ENCODE peak calls at places on chromosomes 7 and 10, in eight cellular contexts. One of them, this sample, is unnamed.

GRCh38 chr7:15755061-15755460 is 68.6 kb upstream of the MEOX2 start:
- DNase-seq in NCI-H460: no peak
- DNase-seq in naive thymus-derived CD8-positive, alpha-beta T cell: no peak
- DNase-seq in hepatocyte: no peak
- DNase-seq in aorta: no peak
- DNase-seq in HFFc6: peak
- DNase-seq in fibroblast of mammary gland: peak
- DNase-seq in CD8-positive, alpha-beta memory T cell: no peak
- DNase-seq in this sample: peak

GRCh38 chr10:78267598-78267997 is 233.9 kb downstream of the RPS24 start:
- DNase-seq in aorta: no peak
- DNase-seq in hepatocyte: peak
- DNase-seq in NCI-H460: no peak
- DNase-seq in CD8-positive, alpha-beta memory T cell: no peak
- DNase-seq in naive thymus-derived CD8-positive, alpha-beta T cell: no peak
- DNase-seq in fibroblast of mammary gland: peak
- DNase-seq in HFFc6: peak
- DNase-seq in this sample: no peak

GRCh38 chr7:471191-471865 is 48.3 kb downstream of the PDGFA start:
- DNase-seq in CD8-positive, alpha-beta memory T cell: no peak
- DNase-seq in naive thymus-derived CD8-positive, alpha-beta T cell: no peak
- DNase-seq in aorta: no peak
- DNase-seq in NCI-H460: no peak
- DNase-seq in HFFc6: no peak
- DNase-seq in hepatocyte: no peak
- DNase-seq in fibroblast of mammary gland: no peak
- DNase-seq in this sample: no peak

GRCh38 chr7:135774284-135774683 is 25.7 kb upstream of the FAM180A start:
- DNase-seq in HFFc6: peak
- DNase-seq in naive thymus-derived CD8-positive, alpha-beta T cell: no peak
- DNase-seq in fibroblast of mammary gland: no peak
- DNase-seq in hepatocyte: peak
- DNase-seq in NCI-H460: peak
- DNase-seq in CD8-positive, alpha-beta memory T cell: no peak
- DNase-seq in aorta: no peak
- DNase-seq in this sample: peak

GRCh38 chr10:62306663-62307062 is 38.0 kb upstream of the RTKN2 start:
- DNase-seq in NCI-H460: no peak
- DNase-seq in aorta: no peak
- DNase-seq in fibroblast of mammary gland: no peak
- DNase-seq in hepatocyte: no peak
- DNase-seq in naive thymus-derived CD8-positive, alpha-beta T cell: peak
- DNase-seq in HFFc6: no peak
- DNase-seq in CD8-positive, alpha-beta memory T cell: no peak
- DNase-seq in this sample: no peak

GRCh38 chr7:130278892-130279690 is 12.4 kb downstream of the CPA2 start:
- DNase-seq in CD8-positive, alpha-beta memory T cell: no peak
- DNase-seq in HFFc6: peak
- DNase-seq in fibroblast of mammary gland: peak
- DNase-seq in hepatocyte: no peak
- DNase-seq in NCI-H460: no peak
- DNase-seq in naive thymus-derived CD8-positive, alpha-beta T cell: no peak
- DNase-seq in aorta: no peak
- DNase-seq in this sample: peak

GRCh38 chr10:50508315-50509051 is 115.3 kb downstream of the SGMS1 start:
- DNase-seq in aorta: no peak
- DNase-seq in hepatocyte: peak
- DNase-seq in CD8-positive, alpha-beta memory T cell: peak
- DNase-seq in NCI-H460: no peak
- DNase-seq in HFFc6: no peak
- DNase-seq in fibroblast of mammary gland: no peak
- DNase-seq in naive thymus-derived CD8-positive, alpha-beta T cell: peak
- DNase-seq in this sample: no peak

GRCh38 chr7:113996405-113996804 is 77.6 kb upstream of the PPP1R3A start:
- DNase-seq in CD8-positive, alpha-beta memory T cell: no peak
- DNase-seq in aorta: no peak
- DNase-seq in naive thymus-derived CD8-positive, alpha-beta T cell: no peak
- DNase-seq in hepatocyte: no peak
- DNase-seq in NCI-H460: no peak
- DNase-seq in HFFc6: no peak
- DNase-seq in fibroblast of mammary gland: peak
- DNase-seq in this sample: peak

GRCh38 chr10:31083765-31084184 is 52.1 kb upstream of the ZNF438 start:
- DNase-seq in fibroblast of mammary gland: peak
- DNase-seq in aorta: no peak
- DNase-seq in naive thymus-derived CD8-positive, alpha-beta T cell: peak
- DNase-seq in HFFc6: peak
- DNase-seq in hepatocyte: peak
- DNase-seq in NCI-H460: peak
- DNase-seq in CD8-positive, alpha-beta memory T cell: peak
- DNase-seq in this sample: peak

GRCh38 chr7:157522189-157522588 is 185.4 kb downstream of the DNAJB6 start:
- DNase-seq in hepatocyte: no peak
- DNase-seq in CD8-positive, alpha-beta memory T cell: no peak
- DNase-seq in aorta: peak
- DNase-seq in naive thymus-derived CD8-positive, alpha-beta T cell: no peak
- DNase-seq in NCI-H460: no peak
- DNase-seq in fibroblast of mammary gland: no peak
- DNase-seq in HFFc6: no peak
- DNase-seq in this sample: no peak

GRCh38 chr10:29130190-29130673 is 158.6 kb upstream of the LYZL1 start:
- DNase-seq in NCI-H460: no peak
- DNase-seq in hepatocyte: peak
- DNase-seq in HFFc6: peak
- DNase-seq in naive thymus-derived CD8-positive, alpha-beta T cell: no peak
- DNase-seq in fibroblast of mammary gland: peak
- DNase-seq in CD8-positive, alpha-beta memory T cell: no peak
- DNase-seq in aorta: no peak
- DNase-seq in this sample: no peak

GRCh38 chr10:1741450-1741849 is 4.1 kb upstream of the ADARB2 start:
- DNase-seq in hepatocyte: no peak
- DNase-seq in HFFc6: no peak
- DNase-seq in CD8-positive, alpha-beta memory T cell: no peak
- DNase-seq in naive thymus-derived CD8-positive, alpha-beta T cell: no peak
- DNase-seq in aorta: no peak
- DNase-seq in fibroblast of mammary gland: no peak
- DNase-seq in NCI-H460: no peak
- DNase-seq in this sample: no peak

GRCh38 chr7:76383089-76383944 is 24.5 kb upstream of the YWHAG start:
- DNase-seq in HFFc6: no peak
- DNase-seq in naive thymus-derived CD8-positive, alpha-beta T cell: no peak
- DNase-seq in NCI-H460: no peak
- DNase-seq in CD8-positive, alpha-beta memory T cell: no peak
- DNase-seq in aorta: no peak
- DNase-seq in fibroblast of mammary gland: peak
- DNase-seq in hepatocyte: no peak
- DNase-seq in this sample: peak

GRCh38 chr10:31679931-31680330 is 248.7 kb downstream of the ARHGAP12 start:
- DNase-seq in aorta: no peak
- DNase-seq in CD8-positive, alpha-beta memory T cell: no peak
- DNase-seq in NCI-H460: no peak
- DNase-seq in HFFc6: no peak
- DNase-seq in naive thymus-derived CD8-positive, alpha-beta T cell: no peak
- DNase-seq in fibroblast of mammary gland: peak
- DNase-seq in hepatocyte: no peak
- DNase-seq in this sample: no peak

GRCh38 chr7:14604606-14605005 is 297.9 kb downstream of the DGKB start:
- DNase-seq in naive thymus-derived CD8-positive, alpha-beta T cell: no peak
- DNase-seq in NCI-H460: no peak
- DNase-seq in aorta: no peak
- DNase-seq in CD8-positive, alpha-beta memory T cell: no peak
- DNase-seq in hepatocyte: no peak
- DNase-seq in fibroblast of mammary gland: peak
- DNase-seq in HFFc6: peak
- DNase-seq in this sample: peak

GRCh38 chr10:95096143-95096542 is 26.8 kb upstream of the CYP2C8 start:
- DNase-seq in aorta: no peak
- DNase-seq in hepatocyte: no peak
- DNase-seq in fibroblast of mammary gland: no peak
- DNase-seq in CD8-positive, alpha-beta memory T cell: no peak
- DNase-seq in NCI-H460: no peak
- DNase-seq in HFFc6: no peak
- DNase-seq in naive thymus-derived CD8-positive, alpha-beta T cell: no peak
- DNase-seq in this sample: no peak

This sample was measured in foreskin keratinocyte.